ENCODE peak calls at places on chromosomes 7 and 10, in six cellular contexts. One of them, this sample, is unnamed.

GRCh38 chr7:954330-955238 is at the start of gene ADAP1:
- DNase-seq in RWPE1: peak
- DNase-seq in colonic mucosa: peak
- DNase-seq in neuronal stem cell: no peak
- DNase-seq in SJSA1: no peak
- DNase-seq in endothelial cell of umbilical vein: no peak
- DNase-seq in this sample: no peak

GRCh38 chr10:88115968-88116367 is 252.5 kb downstream of the PTEN start:
- DNase-seq in RWPE1: no peak
- DNase-seq in colonic mucosa: no peak
- DNase-seq in neuronal stem cell: no peak
- DNase-seq in SJSA1: no peak
- DNase-seq in endothelial cell of umbilical vein: no peak
- DNase-seq in this sample: no peak

GRCh38 chr7:133829336-133829897 is 297.7 kb upstream of the LRGUK start:
- DNase-seq in RWPE1: no peak
- DNase-seq in colonic mucosa: no peak
- DNase-seq in neuronal stem cell: no peak
- DNase-seq in SJSA1: peak
- DNase-seq in endothelial cell of umbilical vein: no peak
- DNase-seq in this sample: no peak

GRCh38 chr10:84194424-84195043 is at the start of gene CDHR1:
- DNase-seq in RWPE1: peak
- DNase-seq in colonic mucosa: peak
- DNase-seq in neuronal stem cell: peak
- DNase-seq in SJSA1: no peak
- DNase-seq in endothelial cell of umbilical vein: no peak
- DNase-seq in this sample: no peak

GRCh38 chr10:58662314-58662713 is 149.6 kb downstream of the BICC1 start:
- DNase-seq in RWPE1: peak
- DNase-seq in colonic mucosa: no peak
- DNase-seq in neuronal stem cell: no peak
- DNase-seq in SJSA1: no peak
- DNase-seq in endothelial cell of umbilical vein: no peak
- DNase-seq in this sample: peak

GRCh38 chr7:81138850-81139249 is 220.0 kb upstream of the SEMA3C start:
- DNase-seq in RWPE1: no peak
- DNase-seq in colonic mucosa: no peak
- DNase-seq in neuronal stem cell: no peak
- DNase-seq in SJSA1: no peak
- DNase-seq in endothelial cell of umbilical vein: no peak
- DNase-seq in this sample: no peak

GRCh38 chr7:101828308-101829020 is 11.0 kb downstream of the CUX1 start:
- DNase-seq in RWPE1: no peak
- DNase-seq in colonic mucosa: no peak
- DNase-seq in neuronal stem cell: no peak
- DNase-seq in SJSA1: no peak
- DNase-seq in endothelial cell of umbilical vein: no peak
- DNase-seq in this sample: no peak

GRCh38 chr10:125025341-125025740 is 83.4 kb downstream of the ZRANB1 start:
- DNase-seq in RWPE1: no peak
- DNase-seq in colonic mucosa: no peak
- DNase-seq in neuronal stem cell: no peak
- DNase-seq in SJSA1: no peak
- DNase-seq in endothelial cell of umbilical vein: no peak
- DNase-seq in this sample: no peak

GRCh38 chr10:62433181-62433692 is 59.1 kb downstream of the ZNF365 start:
- DNase-seq in RWPE1: peak
- DNase-seq in colonic mucosa: no peak
- DNase-seq in neuronal stem cell: no peak
- DNase-seq in SJSA1: peak
- DNase-seq in endothelial cell of umbilical vein: peak
- DNase-seq in this sample: peak

GRCh38 chr10:11223507-11224157 is 206.0 kb downstream of the CELF2 start:
- DNase-seq in RWPE1: no peak
- DNase-seq in colonic mucosa: no peak
- DNase-seq in neuronal stem cell: no peak
- DNase-seq in SJSA1: no peak
- DNase-seq in endothelial cell of umbilical vein: no peak
- DNase-seq in this sample: no peak

GRCh38 chr7:125605241-125605640 is 675.6 kb upstream of the POT1 start:
- DNase-seq in RWPE1: no peak
- DNase-seq in colonic mucosa: no peak
- DNase-seq in neuronal stem cell: no peak
- DNase-seq in SJSA1: no peak
- DNase-seq in endothelial cell of umbilical vein: no peak
- DNase-seq in this sample: no peak

GRCh38 chr7:84982199-84982598 is 204.7 kb downstream of the SEMA3D start:
- DNase-seq in RWPE1: no peak
- DNase-seq in colonic mucosa: no peak
- DNase-seq in neuronal stem cell: no peak
- DNase-seq in SJSA1: no peak
- DNase-seq in endothelial cell of umbilical vein: peak
- DNase-seq in this sample: no peak

GRCh38 chr7:26198133-26198780 is 2.3 kb downstream of the HNRNPA2B1 start:
- DNase-seq in RWPE1: no peak
- DNase-seq in colonic mucosa: peak
- DNase-seq in neuronal stem cell: no peak
- DNase-seq in SJSA1: no peak
- DNase-seq in endothelial cell of umbilical vein: peak
- DNase-seq in this sample: no peak

GRCh38 chr7:50591480-50592438 is 26.6 kb upstream of the DDC start:
- DNase-seq in RWPE1: no peak
- DNase-seq in colonic mucosa: no peak
- DNase-seq in neuronal stem cell: no peak
- DNase-seq in SJSA1: no peak
- DNase-seq in endothelial cell of umbilical vein: no peak
- DNase-seq in this sample: no peak

GRCh38 chr7:116546916-116547315 is 22.1 kb downstream of the CAV1 start:
- DNase-seq in RWPE1: no peak
- DNase-seq in colonic mucosa: no peak
- DNase-seq in neuronal stem cell: no peak
- DNase-seq in SJSA1: no peak
- DNase-seq in endothelial cell of umbilical vein: no peak
- DNase-seq in this sample: no peak
- H3K27ac ChIP-seq in RWPE1: no peak
- H3K27ac ChIP-seq in colonic mucosa: no peak
- H3K27ac ChIP-seq in neuronal stem cell: no peak
- H3K27ac ChIP-seq in SJSA1: no peak
- H3K27ac ChIP-seq in endothelial cell of umbilical vein: no peak
- H3K27ac ChIP-seq in this sample: no peak

GRCh38 chr10:70376436-70377378 is 5.7 kb downstream of the LRRC20 start:
- DNase-seq in RWPE1: peak
- DNase-seq in colonic mucosa: no peak
- DNase-seq in neuronal stem cell: no peak
- DNase-seq in SJSA1: peak
- DNase-seq in endothelial cell of umbilical vein: peak
- DNase-seq in this sample: peak
- H3K27ac ChIP-seq in RWPE1: peak
- H3K27ac ChIP-seq in colonic mucosa: no peak
- H3K27ac ChIP-seq in neuronal stem cell: no peak
- H3K27ac ChIP-seq in SJSA1: peak
- H3K27ac ChIP-seq in endothelial cell of umbilical vein: peak
- H3K27ac ChIP-seq in this sample: peak

GRCh38 chr7:134835463-134835823 is 56.0 kb downstream of the CALD1 start:
- DNase-seq in RWPE1: no peak
- DNase-seq in colonic mucosa: no peak
- DNase-seq in neuronal stem cell: no peak
- DNase-seq in SJSA1: no peak
- DNase-seq in endothelial cell of umbilical vein: no peak
- DNase-seq in this sample: no peak

GRCh38 chr7:134832367-134832766 is 52.9 kb downstream of the CALD1 start:
- DNase-seq in RWPE1: no peak
- DNase-seq in colonic mucosa: no peak
- DNase-seq in neuronal stem cell: no peak
- DNase-seq in SJSA1: no peak
- DNase-seq in endothelial cell of umbilical vein: no peak
- DNase-seq in this sample: no peak

GRCh38 chr7:134836447-134836846 is 57.0 kb downstream of the CALD1 start:
- DNase-seq in RWPE1: no peak
- DNase-seq in colonic mucosa: no peak
- DNase-seq in neuronal stem cell: no peak
- DNase-seq in SJSA1: no peak
- DNase-seq in endothelial cell of umbilical vein: no peak
- DNase-seq in this sample: no peak

GRCh38 chr7:134831862-134832261 is 52.4 kb downstream of the CALD1 start:
- DNase-seq in RWPE1: no peak
- DNase-seq in colonic mucosa: no peak
- DNase-seq in neuronal stem cell: no peak
- DNase-seq in SJSA1: no peak
- DNase-seq in endothelial cell of umbilical vein: no peak
- DNase-seq in this sample: no peak

GRCh38 chr7:134834689-134835462 is 55.4 kb downstream of the CALD1 start:
- DNase-seq in RWPE1: no peak
- DNase-seq in colonic mucosa: no peak
- DNase-seq in neuronal stem cell: no peak
- DNase-seq in SJSA1: no peak
- DNase-seq in endothelial cell of umbilical vein: peak
- DNase-seq in this sample: no peak
- H3K27ac ChIP-seq in RWPE1: no peak
- H3K27ac ChIP-seq in colonic mucosa: no peak
- H3K27ac ChIP-seq in neuronal stem cell: no peak
- H3K27ac ChIP-seq in SJSA1: peak
- H3K27ac ChIP-seq in endothelial cell of umbilical vein: no peak
- H3K27ac ChIP-seq in this sample: no peak

DNA sequence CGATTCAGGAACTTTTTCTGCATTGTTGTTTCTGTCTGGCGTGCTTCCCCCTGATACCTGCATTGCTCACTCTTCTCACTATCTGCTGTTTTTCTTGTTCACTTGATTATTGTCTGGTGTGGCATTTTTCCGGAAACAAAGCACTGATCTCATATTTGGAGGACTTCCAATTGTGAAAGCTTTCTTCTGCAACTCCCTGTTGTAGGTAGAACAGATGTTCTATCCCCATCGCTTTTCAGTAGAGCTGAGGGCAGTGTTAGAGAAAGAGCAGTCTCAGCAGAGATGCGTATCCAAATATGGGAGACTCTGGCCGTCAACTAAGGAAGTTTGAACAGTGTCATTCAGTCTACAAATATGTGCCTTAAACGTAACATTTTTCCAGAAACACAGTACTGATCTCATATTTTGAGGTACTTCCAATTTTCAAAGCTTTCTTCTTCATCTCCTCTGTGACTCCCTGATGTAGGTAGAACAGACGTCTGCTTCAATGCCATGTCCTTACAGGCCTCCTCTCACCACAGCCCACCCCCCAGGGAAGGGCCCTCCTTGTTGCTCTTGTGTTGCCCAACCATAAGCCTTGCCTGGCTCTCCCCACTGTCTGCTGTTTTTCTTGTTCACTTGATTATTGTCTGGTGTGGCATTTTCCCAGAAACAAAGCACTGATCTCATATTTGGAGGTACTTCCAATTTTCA is 27.1 kb upstream of the GJD4 start:
- DNase-seq in RWPE1: no peak
- DNase-seq in colonic mucosa: no peak
- DNase-seq in neuronal stem cell: no peak
- DNase-seq in SJSA1: no peak
- DNase-seq in endothelial cell of umbilical vein: peak
- DNase-seq in this sample: no peak
- H3K27ac ChIP-seq in RWPE1: no peak
- H3K27ac ChIP-seq in colonic mucosa: no peak
- H3K27ac ChIP-seq in neuronal stem cell: no peak
- H3K27ac ChIP-seq in SJSA1: no peak
- H3K27ac ChIP-seq in endothelial cell of umbilical vein: peak
- H3K27ac ChIP-seq in this sample: no peak

GRCh38 chr7:2606539-2606936 is 25.2 kb upstream of the TTYH3 start:
- DNase-seq in RWPE1: no peak
- DNase-seq in colonic mucosa: no peak
- DNase-seq in neuronal stem cell: no peak
- DNase-seq in SJSA1: no peak
- DNase-seq in endothelial cell of umbilical vein: no peak
- DNase-seq in this sample: no peak
- H3K27ac ChIP-seq in RWPE1: no peak
- H3K27ac ChIP-seq in colonic mucosa: no peak
- H3K27ac ChIP-seq in neuronal stem cell: no peak
- H3K27ac ChIP-seq in SJSA1: no peak
- H3K27ac ChIP-seq in endothelial cell of umbilical vein: peak
- H3K27ac ChIP-seq in this sample: no peak

DNA sequence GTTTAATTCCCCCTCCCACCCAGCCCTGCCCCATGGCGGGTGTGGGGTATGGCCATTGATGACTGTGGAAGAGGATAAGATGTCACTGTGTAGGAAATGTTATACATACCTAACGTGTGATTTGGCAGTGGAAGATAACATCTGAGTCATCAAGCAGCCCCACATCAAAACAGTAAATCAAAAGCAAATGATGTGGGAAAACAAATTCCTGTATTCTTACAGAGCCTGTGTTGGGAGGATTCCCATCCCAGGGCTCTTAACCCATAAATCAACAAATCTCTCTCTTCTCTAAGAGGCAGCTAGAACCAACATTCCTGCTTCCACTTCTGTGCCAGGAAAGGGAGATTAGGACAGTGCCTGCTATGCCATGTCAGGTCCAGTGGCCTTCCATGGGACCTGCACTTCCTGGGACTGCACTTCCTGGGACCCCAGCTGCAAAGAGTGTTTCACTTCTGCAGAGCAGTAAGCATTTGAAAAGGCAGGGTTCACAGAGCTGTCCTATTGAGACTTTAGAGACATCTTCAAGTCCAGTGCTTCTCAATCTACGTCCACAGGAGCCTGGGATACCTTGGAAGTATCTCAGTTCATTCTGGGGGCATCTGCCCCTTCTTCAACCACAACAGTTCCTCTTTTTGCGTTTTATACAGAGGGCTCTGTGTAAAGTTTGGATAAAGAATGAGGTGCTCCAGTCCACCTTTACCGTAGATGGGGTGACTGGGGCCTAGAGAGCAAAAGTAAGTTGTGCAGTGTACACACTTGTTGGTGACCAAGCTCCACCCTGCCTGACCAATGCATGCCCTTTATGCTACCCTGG is 45.8 kb downstream of the ATXN7L1 start:
- DNase-seq in RWPE1: peak
- DNase-seq in colonic mucosa: no peak
- DNase-seq in neuronal stem cell: no peak
- DNase-seq in SJSA1: peak
- DNase-seq in endothelial cell of umbilical vein: peak
- DNase-seq in this sample: peak
- H3K27ac ChIP-seq in RWPE1: peak
- H3K27ac ChIP-seq in colonic mucosa: peak
- H3K27ac ChIP-seq in neuronal stem cell: no peak
- H3K27ac ChIP-seq in SJSA1: peak
- H3K27ac ChIP-seq in endothelial cell of umbilical vein: peak
- H3K27ac ChIP-seq in this sample: peak

DNA sequence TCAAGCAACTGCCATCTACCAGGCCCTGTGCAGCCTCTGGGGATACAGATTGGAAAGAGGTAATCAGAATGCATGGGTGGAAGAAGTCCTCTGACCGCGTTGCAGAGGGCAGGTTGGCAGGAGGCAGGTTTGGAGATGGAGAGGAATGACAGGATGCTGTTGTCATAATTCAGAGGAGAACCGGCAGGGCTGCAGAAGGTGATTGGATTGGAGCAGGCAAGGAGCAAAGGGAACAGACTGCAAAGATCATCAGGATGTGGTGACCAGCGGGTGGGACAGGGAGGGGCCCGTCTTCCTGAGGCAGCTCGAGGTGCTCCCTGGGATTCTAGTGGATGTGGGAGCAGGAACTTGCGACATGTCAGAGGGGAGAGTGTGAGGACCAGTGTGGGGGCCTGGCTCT is 78.6 kb upstream of the PPIF start:
- DNase-seq in RWPE1: no peak
- DNase-seq in colonic mucosa: no peak
- DNase-seq in neuronal stem cell: no peak
- DNase-seq in SJSA1: no peak
- DNase-seq in endothelial cell of umbilical vein: no peak
- DNase-seq in this sample: no peak
- H3K27ac ChIP-seq in RWPE1: peak
- H3K27ac ChIP-seq in colonic mucosa: no peak
- H3K27ac ChIP-seq in neuronal stem cell: no peak
- H3K27ac ChIP-seq in SJSA1: no peak
- H3K27ac ChIP-seq in endothelial cell of umbilical vein: peak
- H3K27ac ChIP-seq in this sample: no peak

This sample was measured in epithelial cell of prostate.